ENCODE peak calls at places on chromosomes 5 and 9, in nine cellular contexts. Q is psoas muscle; G is PC-9; M is CD8-positive, alpha-beta memory T cell; A is heart left ventricle; O is neural progenitor cell; J is small intestine; S is lower lobe of right lung; W is aorta. C is an unnamed sample.
A peak's percentile ranks its signal among the peaks of the same experiment; 100 is the strongest.

GRCh38 chr9:124884376-124884775 is 22.4 kb downstream of the ARPC5L start:
- DNase-seq in Q (no peak), G (no peak), M (no peak), A (peak; percentile 6), O (peak; percentile 64), J (no peak), S (no peak), W (no peak), C (no peak)

GRCh38 chr9:101536938-101537337 is 3.3 kb downstream of the RNF20 start:
- DNase-seq in Q (no peak), G (no peak), M (no peak), A (no peak), O (peak; percentile 65), J (no peak), S (no peak), W (no peak), C (no peak)

GRCh38 chr9:111040494-111040893 is 2.2 kb upstream of the LPAR1 start:
- DNase-seq in Q (no peak), G (no peak), M (no peak), A (no peak), O (no peak), J (no peak), S (no peak), W (no peak), C (no peak)

GRCh38 chr5:91188755-91189154 is 194.4 kb downstream of the ARRDC3 start:
- DNase-seq in Q (no peak), G (no peak), M (no peak), A (no peak), O (no peak), J (no peak), S (no peak), W (no peak), C (no peak)

GRCh38 chr5:168607946-168608345 is 28.8 kb upstream of the PANK3 start:
- DNase-seq in Q (no peak), G (no peak), M (no peak), A (no peak), O (no peak), J (no peak), S (no peak), W (no peak), C (no peak)

GRCh38 chr5:15704397-15704947 is 204.5 kb downstream of the FBXL7 start:
- DNase-seq in Q (no peak), G (no peak), M (no peak), A (no peak), O (no peak), J (no peak), S (no peak), W (no peak), C (no peak)

GRCh38 chr5:17860660-17861315 is 226.5 kb downstream of the TAF11L14 start:
- DNase-seq in Q (no peak), G (no peak), M (no peak), A (no peak), O (no peak), J (no peak), S (no peak), W (no peak), C (no peak)

GRCh38 chr5:134463991-134464760 is 52.5 kb upstream of the CDKN2AIPNL start:
- DNase-seq in Q (no peak), G (no peak), M (no peak), A (no peak), O (no peak), J (no peak), S (no peak), W (no peak), C (no peak)

GRCh38 chr5:135438712-135439111 is 8.4 kb downstream of the DCANP1 start:
- DNase-seq in Q (no peak), G (no peak), M (no peak), A (no peak), O (no peak), J (no peak), S (no peak), W (no peak), C (no peak)

GRCh38 chr9:99187311-99187710 is 34.4 kb downstream of the ALG2 start:
- DNase-seq in Q (no peak), G (no peak), M (no peak), A (no peak), O (no peak), J (no peak), S (no peak), W (no peak), C (no peak)

GRCh38 chr5:113606298-113607134 is 93.0 kb downstream of the YTHDC2 start:
- DNase-seq in Q (no peak), G (no peak), M (peak; percentile 36), A (no peak), O (peak; percentile 81), J (peak; percentile 46), S (no peak), W (peak; percentile 49), C (peak; percentile 35)

GRCh38 chr5:122078116-122078865 is at the start of gene LOX:
- DNase-seq in Q (peak; percentile 87), G (peak; percentile 57), M (no peak), A (peak; percentile 81), O (peak; percentile 77), J (peak; percentile 19), S (peak; percentile 65), W (peak; percentile 89), C (no peak)

GRCh38 chr9:37370282-37370681 is 52.2 kb upstream of the GRHPR start:
- DNase-seq in Q (no peak), G (no peak), M (no peak), A (no peak), O (no peak), J (no peak), S (no peak), W (no peak), C (no peak)

GRCh38 chr9:136010615-136011341 is 49.6 kb upstream of the UBAC1 start:
- DNase-seq in Q (peak; percentile 50), G (no peak), M (no peak), A (peak; percentile 23), O (no peak), J (no peak), S (peak; percentile 50), W (peak; percentile 46), C (no peak)

GRCh38 chr9:37534901-37535300 is 41.3 kb downstream of the FBXO10 start:
- DNase-seq in Q (no peak), G (no peak), M (no peak), A (no peak), O (peak; percentile 82), J (no peak), S (no peak), W (no peak), C (no peak)

GRCh38 chr5:87151547-87151946 is 116.1 kb upstream of the RASA1 start:
- DNase-seq in Q (no peak), G (peak; percentile 71), M (no peak), A (no peak), O (no peak), J (no peak), S (no peak), W (no peak), C (peak; percentile 45)

GRCh38 chr9:36187414-36187813 is 3.3 kb upstream of the CLTA start:
- DNase-seq in Q (no peak), G (peak; percentile 39), M (peak; percentile 18), A (no peak), O (no peak), J (no peak), S (no peak), W (no peak), C (no peak)

GRCh38 chr5:147101654-147102053 is 133.2 kb upstream of the STK32A start:
- DNase-seq in Q (no peak), G (no peak), M (no peak), A (no peak), O (no peak), J (no peak), S (no peak), W (no peak), C (no peak)

GRCh38 chr5:52924458-52924857 is 64.7 kb upstream of the ITGA2 start:
- DNase-seq in Q (no peak), G (no peak), M (no peak), A (no peak), O (no peak), J (no peak), S (no peak), W (no peak), C (no peak)

GRCh38 chr5:56759521-56759920 is 55.8 kb upstream of the MAP3K1 start:
- DNase-seq in Q (no peak), G (peak; percentile 88), M (no peak), A (peak; percentile 48), O (no peak), J (no peak), S (no peak), W (no peak), C (no peak)

GRCh38 chr5:150108711-150109605 is 22.6 kb upstream of the CSF1R start:
- DNase-seq in Q (no peak), G (no peak), M (no peak), A (no peak), O (no peak), J (no peak), S (no peak), W (peak; percentile 42), C (no peak)

GRCh38 chr5:80481019-80481893 is 6.6 kb upstream of the FAM151B start:
- DNase-seq in Q (no peak), G (peak; percentile 36), M (no peak), A (no peak), O (peak; percentile 57), J (peak; percentile 74), S (no peak), W (no peak), C (no peak)

GRCh38 chr5:127683006-127683405 is 20.2 kb upstream of the CCDC192 start:
- DNase-seq in Q (no peak), G (no peak), M (no peak), A (no peak), O (no peak), J (no peak), S (no peak), W (no peak), C (no peak)
- H3K4me1 ChIP-seq in Q (peaks cover 24% of the 10 kb centered on the region), G (no peaks in the 10 kb centered on the region), M (no peaks in the 10 kb centered on the region), A (peaks cover 11% of the 10 kb centered on the region), O (no peaks in the 10 kb centered on the region), J (no peaks in the 10 kb centered on the region), S (no peaks in the 10 kb centered on the region), W (no peaks in the 10 kb centered on the region), C (no peaks in the 10 kb centered on the region)

GRCh38 chr5:172559004-172559932 is 81.8 kb upstream of the NEURL1B start:
- DNase-seq in Q (peak; percentile 77), G (no peak), M (no peak), A (peak; percentile 80), O (no peak), J (no peak), S (no peak), W (no peak), C (no peak)
- H3K27ac ChIP-seq in Q (no peak overlapping the region), G (no peak overlapping the region), M (no peak overlapping the region), A (peak overlapping the region; percentile 73), O (no peak overlapping the region), J (no peak overlapping the region), S (peak overlapping the region; percentile 24), W (no peak overlapping the region), C (no peak overlapping the region)

DNA sequence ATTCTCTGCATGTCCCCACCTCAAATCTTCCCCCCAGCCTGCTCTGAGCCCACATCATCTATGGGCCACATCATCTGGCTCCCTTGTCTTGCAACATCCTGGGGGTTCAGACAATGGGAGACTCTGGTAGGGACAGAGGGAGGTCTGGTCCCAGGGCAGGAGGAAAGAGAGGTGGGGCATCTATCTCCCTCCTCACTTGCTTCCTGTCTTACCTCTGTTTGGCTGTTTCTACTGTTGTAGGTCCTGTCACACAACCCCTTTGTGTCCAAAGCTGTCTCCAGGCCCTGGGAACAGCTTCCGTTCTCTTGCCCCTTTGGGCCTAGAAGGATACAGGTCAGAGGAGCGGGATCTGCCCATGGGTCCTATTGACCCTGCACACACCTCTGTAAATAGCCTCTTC is 227.2 kb downstream of the NSG2 start:
- DNase-seq in Q (no peak), G (no peak), M (no peak), A (no peak), O (no peak), J (no peak), S (no peak), W (no peak), C (no peak)
- H3K4me1 ChIP-seq in Q (no peaks in the 10 kb centered on the region), G (no peaks in the 10 kb centered on the region), M (no peaks in the 10 kb centered on the region), A (no peaks in the 10 kb centered on the region), O (no peaks in the 10 kb centered on the region), J (no peaks in the 10 kb centered on the region), S (no peaks in the 10 kb centered on the region), W (no peaks in the 10 kb centered on the region), C (no peaks in the 10 kb centered on the region)

GRCh38 chr9:130315446-130316226 is 50.1 kb downstream of the HMCN2 start:
- DNase-seq in Q (peak; percentile 33), G (no peak), M (no peak), A (peak; percentile 8), O (no peak), J (no peak), S (peak; percentile 10), W (no peak), C (no peak)
- H3K27ac ChIP-seq in Q (no peak overlapping the region), G (no peak overlapping the region), M (no peak overlapping the region), A (no peak overlapping the region), O (no peak overlapping the region), J (no peak overlapping the region), S (no peak overlapping the region), W (no peak overlapping the region), C (no peak overlapping the region)